ENCODE peak calls at places on chromosomes 13 and 19, in five cellular contexts. P is upper lobe of left lung; S is lower lobe of right lung; M is activated naive CD8-positive, alpha-beta T cell treated with anti-CD3 and anti-CD28 coated beads, Interleukin-2, amount 10 ng/mL, durations not matched to agents 7 days and 5 days; V is stimulated activated naive CD8-positive, alpha-beta T cell treated with anti-CD3 and anti-CD28 coated beads, Interleukin-15, Interleukin-2, amounts not matched to agents 100 U/mL and 50 U/mL, for 24 hours. I is an unnamed sample.

GRCh38 chr19:19192910-19193423 is 909 bp downstream of the RFXANK start:
- ATAC-seq in P (no peak), S (no peak), M (peak), V (no peak), I (no peak)

GRCh38 chr13:40605573-40605972 is 60.9 kb downstream of the FOXO1 start:
- ATAC-seq in P (no peak), S (no peak), M (peak), V (peak), I (peak)

GRCh38 chr19:2254052-2254872 is 2.0 kb downstream of the JSRP1 start:
- ATAC-seq in P (no peak), S (peak), M (no peak), V (no peak), I (no peak)

GRCh38 chr13:108508263-108508662 is 121.1 kb upstream of the MYO16 start:
- ATAC-seq in P (peak), S (no peak), M (no peak), V (no peak), I (no peak)

GRCh38 chr19:14116918-14117578 is 514 bp downstream of the PRKACA start:
- ATAC-seq in P (no peak), S (no peak), M (peak), V (peak), I (peak)

GRCh38 chr13:31207630-31208549 is 8.1 kb downstream of the B3GLCT start:
- ATAC-seq in P (peak), S (peak), M (no peak), V (no peak), I (no peak)

GRCh38 chr13:103406967-103407366 is 340.8 kb upstream of the SLC10A2 start:
- ATAC-seq in P (no peak), S (no peak), M (no peak), V (no peak), I (no peak)

GRCh38 chr13:44853641-44854040 is 135.6 kb downstream of the NUFIP1 start:
- ATAC-seq in P (peak), S (peak), M (no peak), V (no peak), I (no peak)

GRCh38 chr19:8461376-8461775 is 16.6 kb downstream of the HNRNPM start:
- ATAC-seq in P (no peak), S (no peak), M (no peak), V (no peak), I (no peak)

GRCh38 chr13:74987124-74987690 is 494.8 kb downstream of the TBC1D4 start:
- ATAC-seq in P (no peak), S (no peak), M (no peak), V (no peak), I (no peak)

GRCh38 chr19:31064486-31064885 is 284.8 kb downstream of the TSHZ3 start:
- ATAC-seq in P (no peak), S (no peak), M (no peak), V (no peak), I (no peak)

GRCh38 chr19:58181902-58182576 is 822 bp upstream of the ZNF274 start:
- ATAC-seq in P (no peak), S (no peak), M (no peak), V (no peak), I (no peak)

GRCh38 chr13:79647518-79647917 is 166.6 kb downstream of the NDFIP2 start:
- ATAC-seq in P (no peak), S (no peak), M (no peak), V (no peak), I (no peak)

GRCh38 chr13:98468352-98468751 is 108.6 kb downstream of the STK24 start:
- ATAC-seq in P (no peak), S (no peak), M (no peak), V (no peak), I (no peak)

GRCh38 chr19:2438178-2438577 is 10.8 kb upstream of the TIMM13 start:
- ATAC-seq in P (no peak), S (no peak), M (no peak), V (no peak), I (no peak)

GRCh38 chr13:48181482-48182145 is 51.4 kb upstream of the ITM2B start:
- ATAC-seq in P (peak), S (peak), M (no peak), V (no peak), I (no peak)

GRCh38 chr13:95349267-95349666 is 48.0 kb upstream of the ABCC4 start:
- ATAC-seq in P (no peak), S (no peak), M (no peak), V (no peak), I (no peak)

GRCh38 chr19:38173324-38174041 is 50.5 kb downstream of the DPF1 start:
- ATAC-seq in P (peak), S (no peak), M (no peak), V (peak), I (no peak)

GRCh38 chr13:41700790-41701310 is 243.5 kb downstream of the RGCC start:
- ATAC-seq in P (no peak), S (peak), M (no peak), V (no peak), I (no peak)

GRCh38 chr13:99415014-99415650 is 86.1 kb upstream of the TM9SF2 start:
- ATAC-seq in P (peak), S (no peak), M (no peak), V (no peak), I (no peak)

GRCh38 chr19:42512743-42513304 is 15.5 kb downstream of the CEACAM1 start:
- ATAC-seq in P (no peak), S (no peak), M (peak), V (peak), I (peak)

GRCh38 chr19:35549174-35549788 is 3.9 kb downstream of the TMEM147 start:
- ATAC-seq in P (no peak), S (no peak), M (no peak), V (no peak), I (no peak)

GRCh38 chr13:98556968-98557591 is 19.8 kb downstream of the STK24 start:
- ATAC-seq in P (no peak), S (peak), M (peak), V (peak), I (peak)

GRCh38 chr13:20412761-20413355 is 112.8 kb downstream of the CRYL1 start:
- ATAC-seq in P (no peak), S (no peak), M (peak), V (peak), I (peak)

GRCh38 chr19:34224996-34225658 is 29.2 kb upstream of the GARRE1 start:
- ATAC-seq in P (no peak), S (no peak), M (no peak), V (peak), I (peak)

GRCh38 chr13:48006396-48006795 is 5.3 kb upstream of the SUCLA2 start:
- ATAC-seq in P (no peak), S (no peak), M (no peak), V (no peak), I (no peak)

GRCh38 chr19:12752056-12752781 is 628 bp downstream of the BEST2 start:
- ATAC-seq in P (no peak), S (no peak), M (no peak), V (no peak), I (no peak)

GRCh38 chr19:5030822-5031221 is 61.9 kb downstream of the KDM4B start:
- ATAC-seq in P (peak), S (peak), M (no peak), V (no peak), I (peak)

GRCh38 chr13:77990973-77991372 is 72.3 kb upstream of the EDNRB start:
- ATAC-seq in P (no peak), S (no peak), M (no peak), V (no peak), I (no peak)

GRCh38 chr19:8526345-8527062 is 12.5 kb upstream of the ZNF414 start:
- ATAC-seq in P (peak), S (peak), M (peak), V (no peak), I (peak)

GRCh38 chr13:99895999-99896695 is 75.4 kb downstream of the ZIC5 start:
- ATAC-seq in P (peak), S (no peak), M (peak), V (no peak), I (peak)

GRCh38 chr13:51113969-51114368 is 2.9 kb upstream of the C13orf42 start:
- ATAC-seq in P (no peak), S (no peak), M (no peak), V (peak), I (peak)

GRCh38 chr13:32587774-32588165 is 1.5 kb downstream of the PDS5B start:
- ATAC-seq in P (no peak), S (no peak), M (no peak), V (no peak), I (no peak)

GRCh38 chr13:28129911-28130693 is 8.2 kb upstream of the PAN3 start:
- ATAC-seq in P (no peak), S (no peak), M (no peak), V (no peak), I (no peak)

GRCh38 chr13:111253334-111253872 is 67.0 kb upstream of the TEX29 start:
- ATAC-seq in P (peak), S (no peak), M (no peak), V (no peak), I (no peak)

GRCh38 chr13:88745013-88745412 is 1073.8 kb downstream of the SLITRK5 start:
- ATAC-seq in P (no peak), S (no peak), M (no peak), V (no peak), I (no peak)

GRCh38 chr19:45527731-45528130 is 20.5 kb downstream of the VASP start:
- ATAC-seq in P (no peak), S (no peak), M (no peak), V (no peak), I (no peak)

GRCh38 chr13:23630349-23631093 is 60.3 kb downstream of the TNFRSF19 start:
- ATAC-seq in P (no peak), S (peak), M (no peak), V (no peak), I (no peak)

GRCh38 chr19:40690050-40690698 is at the start of gene NUMBL:
- ATAC-seq in P (no peak), S (no peak), M (no peak), V (no peak), I (no peak)

I was measured in activated T-helper 17 cell treated with anti-CD3 and anti-CD28 coated beads, Interleukin-2, amount 50 U/mL, for 72 hours.